ENCODE peak calls at places on chromosomes 4 and X, in four cellular contexts. D is GM12878, A is K562, C is HepG2. O is an unnamed sample.

GRCh38 chr4:72567821-72568620 is 1.0 kb downstream of the ADAMTS3 start:
- DNase-seq in C (peak; percentile 3), A (peak; percentile 97), D (no peak), O (peak; percentile 88)

GRCh38 chrX:38923451-38923969 is 122.3 kb downstream of the MID1IP1 start:
- DNase-seq in C (peak; percentile 0), D (peak; percentile 79), A (no peak), O (no peak)

GRCh38 chrX:9745417-9746115 is 20.1 kb downstream of the GPR143 start:
- DNase-seq in D (no peak), A (peak; percentile 3), C (no peak), O (no peak)

GRCh38 chr4:94533405-94534223 is 81.9 kb downstream of the PDLIM5 start:
- DNase-seq in D (no peak), C (no peak), A (peak; percentile 72), O (no peak)

GRCh38 chr4:147799986-147800555 is 68.2 kb downstream of the ARHGAP10 start:
- DNase-seq in C (no peak), A (no peak), D (peak; percentile 92), O (no peak)

GRCh38 chr4:10664408-10664807 is 20.2 kb downstream of the CLNK start:
- DNase-seq in C (no peak), A (no peak), D (no peak), O (no peak)

GRCh38 chr4:61003301-61003700 is 196.8 kb upstream of the ADGRL3 start:
- DNase-seq in A (no peak), D (no peak), C (peak; percentile 2), O (no peak)

GRCh38 chr4:6044276-6044675 is 26.0 kb upstream of the C4orf50 start:
- DNase-seq in C (no peak), D (no peak), A (no peak), O (no peak)

GRCh38 chr4:55609393-55609821 is 17.4 kb upstream of the PDCL2 start:
- DNase-seq in C (no peak), D (no peak), A (no peak), O (no peak)

GRCh38 chr4:183591301-183591700 is 67.7 kb downstream of the RWDD4 start:
- DNase-seq in D (no peak), A (no peak), C (no peak), O (no peak)

GRCh38 chrX:13888284-13888683 is 71.4 kb upstream of the GPM6B start:
- DNase-seq in C (no peak), D (no peak), A (no peak), O (no peak)

GRCh38 chr4:68271851-68272756 is 26.6 kb upstream of the TMPRSS11B start:
- DNase-seq in C (peak; percentile 56), A (peak; percentile 57), D (no peak), O (peak; percentile 32)

DNA sequence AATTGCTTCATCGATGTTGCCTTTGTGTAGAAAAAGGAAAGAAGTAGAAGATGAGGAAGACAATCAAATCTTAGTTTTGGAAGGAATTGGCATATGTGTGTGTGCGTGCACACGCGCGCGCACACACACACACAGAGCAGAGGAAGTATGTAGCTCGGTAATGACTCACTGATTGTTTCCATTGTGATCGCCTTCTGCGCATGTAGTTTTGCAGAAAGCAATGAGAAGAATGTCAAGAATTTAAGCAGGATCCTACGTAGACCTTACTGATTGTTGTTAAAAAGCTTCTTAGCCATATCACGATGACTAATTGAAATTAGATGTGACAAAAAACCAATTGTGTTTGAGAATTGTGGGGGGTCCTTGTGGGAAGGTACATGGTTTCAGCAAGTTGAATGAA is 12.8 kb upstream of the LIMCH1 start:
- DNase-seq in A (no peak), C (no peak), D (no peak), O (no peak)
- TF ChIP-seq ATF3 in A (no peak), C (no peak), D (no peak), O (no peak)

DNA sequence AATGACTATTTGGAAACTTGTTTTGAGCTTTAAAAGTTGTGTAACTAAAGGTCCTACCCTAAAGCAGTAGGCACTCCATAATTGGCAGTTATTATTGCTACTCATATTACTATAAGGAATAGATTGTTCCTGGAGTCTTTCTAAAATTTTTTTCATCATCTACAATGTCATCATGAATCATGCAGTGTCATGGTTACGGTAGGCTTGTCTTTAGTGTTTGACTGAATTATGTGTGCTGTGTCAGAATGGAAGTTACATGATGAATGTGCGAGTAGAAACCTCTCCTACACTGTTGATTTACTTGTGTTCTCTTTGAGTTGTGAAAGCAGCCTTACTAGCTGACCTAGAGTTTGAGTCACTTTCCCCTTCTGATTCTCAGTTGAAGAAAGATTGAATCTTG is 1099.9 kb downstream of the RAPGEF2 start:
- DNase-seq in C (no peak), A (no peak), D (no peak), O (no peak)
- TF ChIP-seq ETV6 in C (no peak), A (no peak), D (no peak), O (no peak)

GRCh38 chr4:123956204-123956603 is 559.6 kb downstream of the SPRY1 start:
- DNase-seq in A (no peak), D (no peak), C (no peak), O (no peak)
- TF ChIP-seq ATF3 in A (no peak), D (no peak), C (no peak), O (no peak)

DNA sequence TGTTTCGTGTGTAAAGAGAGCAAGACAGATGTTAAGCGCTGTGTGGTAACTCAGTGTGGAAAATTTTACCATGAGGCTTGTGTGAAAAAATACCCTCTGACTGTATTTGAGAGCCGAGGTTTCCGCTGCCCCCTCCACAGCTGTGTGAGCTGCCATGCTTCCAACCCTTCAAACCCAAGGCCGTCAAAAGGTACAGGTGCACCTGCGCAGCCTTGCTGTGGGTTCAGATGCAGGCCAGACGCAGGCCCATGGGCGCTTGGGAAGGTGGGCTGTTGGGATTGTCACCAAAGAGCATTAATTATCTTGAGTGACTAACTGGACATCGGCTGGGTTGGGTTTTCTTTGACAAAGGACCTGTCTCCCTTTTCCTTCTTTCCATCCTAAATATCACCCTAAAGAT is 55.4 kb downstream of the NELFA start:
- DNase-seq in A (no peak), D (no peak), C (no peak), O (no peak)
- TF ChIP-seq ETV6 in A (no peak), D (no peak), C (no peak), O (no peak)

O was measured in WTC11.